ENCODE peak calls at places on chromosomes 2 and 18, in six cellular contexts. N is K562, Z is HCT116, E is GM12878, M is HepG2, D is H1. S is an unnamed sample. For H3K4me1, the result is how much of the 10 kb centered on the place peaks cover.

GRCh38 chr18:74949611-74950010 is 259.3 kb downstream of the PTGR3 start:
- DNase-seq in M (no peak), D (no peak), Z (no peak), N (no peak), E (no peak), S (no peak)

GRCh38 chr2:121791801-121792221 is 36.4 kb downstream of the TSN start:
- DNase-seq in D (no peak), N (no peak), M (no peak), Z (no peak), E (no peak), S (no peak)

GRCh38 chr2:42951263-42951938 is 159.0 kb upstream of the HAAO start:
- DNase-seq in Z (no peak), M (no peak), D (no peak), N (no peak), E (no peak), S (no peak)

GRCh38 chr18:60096428-60096827 is 196.6 kb downstream of the PMAIP1 start:
- DNase-seq in M (no peak), E (no peak), D (no peak), Z (no peak), N (no peak), S (no peak)

GRCh38 chr18:9380571-9381390 is 46.2 kb downstream of the TWSG1 start:
- DNase-seq in E (no peak), M (no peak), N (no peak), D (no peak), Z (no peak), S (no peak)

GRCh38 chr2:30584116-30584515 is 137.1 kb downstream of the LCLAT1 start:
- DNase-seq in D (no peak), M (no peak), N (no peak), E (peak), Z (no peak), S (no peak)

GRCh38 chr2:5673148-5673860 is 18.9 kb upstream of the SOX11 start:
- DNase-seq in N (no peak), M (no peak), D (no peak), Z (no peak), E (no peak), S (no peak)

GRCh38 chr18:59385191-59385590 is 26.1 kb upstream of the LMAN1 start:
- DNase-seq in M (no peak), D (no peak), E (no peak), Z (no peak), N (no peak), S (no peak)

GRCh38 chr2:224036731-224037376 is 2.2 kb downstream of the SERPINE2 start:
- DNase-seq in M (no peak), Z (no peak), D (no peak), E (no peak), N (no peak), S (no peak)

GRCh38 chr2:121735520-121736074 is 1.1 kb downstream of the NIFK start:
- DNase-seq in M (no peak), Z (no peak), D (no peak), E (no peak), N (peak), S (no peak)

GRCh38 chr2:950627-950992 is at the start of gene SNTG2:
- DNase-seq in E (no peak), N (peak), Z (no peak), M (no peak), D (no peak), S (no peak)

GRCh38 chr18:26764584-26764983 is 100.9 kb downstream of the AQP4 start:
- DNase-seq in Z (no peak), M (no peak), N (no peak), E (no peak), D (no peak), S (no peak)

GRCh38 chr18:47204908-47205522 is 28.9 kb upstream of the IER3IP1 start:
- DNase-seq in Z (peak), E (no peak), N (peak), M (peak), D (no peak), S (peak)

GRCh38 chr2:105038383-105039061 is 653 bp downstream of the MRPS9 start:
- DNase-seq in E (no peak), M (no peak), N (no peak), Z (peak), D (no peak), S (peak)

GRCh38 chr18:22641973-22642372 is 224.3 kb upstream of the CTAGE1 start:
- DNase-seq in M (no peak), Z (no peak), E (no peak), D (no peak), N (no peak), S (no peak)

GRCh38 chr18:34697891-34698290 is 12.2 kb upstream of the DTNA start:
- DNase-seq in D (no peak), N (no peak), M (no peak), E (no peak), Z (no peak), S (no peak)

GRCh38 chr2:214765180-214765579 is 44.3 kb downstream of the BARD1 start:
- DNase-seq in E (no peak), D (no peak), N (no peak), Z (no peak), M (no peak), S (no peak)

GRCh38 chr2:229388746-229389145 is 117.7 kb upstream of the PID1 start:
- DNase-seq in Z (no peak), M (no peak), E (no peak), D (no peak), N (no peak), S (no peak)

GRCh38 chr2:163467206-163467605 is 268.6 kb downstream of the FIGN start:
- DNase-seq in E (no peak), D (no peak), M (no peak), Z (no peak), N (no peak), S (no peak)

GRCh38 chr18:9971313-9971920 is 57.6 kb downstream of the VAPA start:
- DNase-seq in D (peak), M (peak), N (peak), E (peak), Z (peak), S (peak)

GRCh38 chr2:98158305-98158704 is 71.3 kb downstream of the VWA3B start:
- DNase-seq in E (no peak), Z (no peak), M (peak), N (no peak), D (no peak), S (no peak)

GRCh38 chr2:119474371-119475224 is 42.9 kb downstream of the TMEM37 start:
- DNase-seq in E (no peak), M (no peak), Z (no peak), D (no peak), N (no peak), S (no peak)

GRCh38 chr2:137333386-137333972 is 568.1 kb downstream of the THSD7B start:
- DNase-seq in E (peak), M (no peak), D (no peak), Z (no peak), N (no peak), S (no peak)

GRCh38 chr18:58761241-58761969 is 90.1 kb downstream of the MALT1 start:
- DNase-seq in N (no peak), D (no peak), M (no peak), E (peak), Z (no peak), S (no peak)

GRCh38 chr2:179031731-179032408 is 18.1 kb downstream of the CCDC141 start:
- DNase-seq in D (no peak), E (peak), M (no peak), N (no peak), Z (no peak), S (no peak)

GRCh38 chr18:41323044-41323443 is 632.0 kb upstream of the PIK3C3 start:
- DNase-seq in N (no peak), D (no peak), E (no peak), M (no peak), Z (no peak), S (no peak)

GRCh38 chr2:55923091-55923977 is at the start of gene EFEMP1:
- DNase-seq in E (no peak), N (no peak), Z (no peak), M (no peak), D (no peak), S (peak)

GRCh38 chr2:33166287-33166881 is 219.6 kb downstream of the LTBP1 start:
- DNase-seq in D (no peak), M (no peak), E (no peak), N (no peak), Z (no peak), S (no peak)

GRCh38 chr2:37654932-37655331 is 16.5 kb downstream of the CDC42EP3 start:
- DNase-seq in D (no peak), N (no peak), M (no peak), Z (no peak), E (peak), S (peak)

GRCh38 chr2:218882463-218882821 is 1.8 kb downstream of the WNT10A start:
- DNase-seq in N (no peak), D (no peak), Z (no peak), M (no peak), E (no peak), S (no peak)

GRCh38 chr2:196696423-196697073 is 57.0 kb downstream of the CCDC150 start:
- DNase-seq in M (peak), N (peak), Z (peak), D (no peak), E (no peak), S (no peak)

GRCh38 chr2:28761420-28761819 is 9.8 kb downstream of the PPP1CB start:
- DNase-seq in M (no peak), E (no peak), D (no peak), N (no peak), Z (no peak), S (no peak)

GRCh38 chr2:181300600-181301291 is 156.4 kb upstream of the ITGA4 start:
- DNase-seq in N (no peak), M (no peak), E (no peak), D (no peak), Z (no peak), S (no peak)

GRCh38 chr2:120454993-120455789 is 109.3 kb downstream of the INHBB start:
- DNase-seq in Z (no peak), D (no peak), E (no peak), M (no peak), N (no peak), S (no peak)

GRCh38 chr2:173750831-173751230 is 214.3 kb downstream of the SP3 start:
- DNase-seq in Z (no peak), M (no peak), E (no peak), D (no peak), N (no peak), S (no peak)

GRCh38 chr18:25456284-25456683 is 104.3 kb upstream of the ZNF521 start:
- DNase-seq in N (peak), Z (no peak), D (no peak), E (no peak), M (no peak), S (no peak)

GRCh38 chr2:16664052-16664731 is 1.4 kb downstream of the CYRIA start:
- DNase-seq in M (no peak), D (no peak), Z (no peak), E (no peak), N (no peak), S (no peak)

GRCh38 chr18:56402872-56403516 is 235.4 kb downstream of the TXNL1 start:
- DNase-seq in N (no peak), E (no peak), M (no peak), Z (no peak), D (no peak), S (no peak)

GRCh38 chr2:639703-640102 is 37.5 kb downstream of the TMEM18 start:
- DNase-seq in E (no peak), N (no peak), Z (no peak), D (no peak), M (no peak), S (no peak)

GRCh38 chr18:79910563-79910962 is 40.9 kb downstream of the SLC66A2 start:
- DNase-seq in D (no peak), M (no peak), E (no peak), N (no peak), Z (no peak), S (no peak)

GRCh38 chr18:79911871-79912270 is 39.6 kb downstream of the SLC66A2 start:
- DNase-seq in E (no peak), D (no peak), Z (no peak), M (no peak), N (no peak), S (no peak)

GRCh38 chr18:79912409-79912991 is 39.0 kb downstream of the SLC66A2 start:
- DNase-seq in D (no peak), M (no peak), N (no peak), E (no peak), Z (no peak), S (no peak)

GRCh38 chr18:79912994-79913831 is 38.2 kb downstream of the SLC66A2 start:
- DNase-seq in Z (no peak), M (no peak), D (no peak), N (no peak), E (no peak), S (no peak)

DNA sequence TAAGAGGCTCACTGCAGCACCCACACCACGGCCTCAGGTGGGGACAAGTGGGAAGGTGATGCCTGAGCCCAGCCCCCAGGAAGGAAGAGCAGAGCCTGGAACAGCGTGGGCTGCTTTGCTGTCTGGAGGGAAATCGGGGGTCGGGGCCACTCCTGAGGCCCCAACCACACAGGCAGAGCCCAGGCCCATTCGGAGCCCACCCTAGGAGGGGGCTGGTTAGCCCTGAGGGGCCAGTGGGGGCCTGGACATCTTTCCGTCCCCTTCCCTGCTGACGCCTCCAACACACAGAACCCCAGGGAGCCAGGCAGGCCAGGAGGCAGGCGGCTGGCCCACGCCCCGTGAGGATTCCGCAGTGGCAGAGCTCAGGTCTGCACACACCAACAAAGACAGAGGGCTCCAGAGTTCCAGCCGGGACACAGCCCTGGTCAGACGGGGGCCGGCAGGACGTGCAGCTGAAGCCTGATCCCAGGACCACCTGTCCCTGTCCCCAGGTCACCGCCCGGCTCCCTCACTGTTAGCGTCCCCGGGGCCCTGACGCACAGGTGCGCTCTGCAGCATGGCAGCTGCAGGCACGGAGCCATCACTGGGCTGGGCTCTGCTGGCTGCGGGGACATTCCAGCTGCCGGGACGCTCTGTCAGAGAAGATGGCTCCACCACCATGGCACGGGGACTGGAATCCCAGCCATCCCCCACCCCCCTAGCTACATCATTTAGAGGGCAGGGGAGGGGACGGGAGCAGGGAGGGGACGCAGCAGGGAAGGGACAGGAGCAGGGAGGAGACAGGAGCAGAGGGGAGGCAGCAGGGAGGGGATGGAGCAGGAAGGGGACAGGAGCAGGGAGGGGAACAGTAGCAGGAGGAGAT is 40.2 kb downstream of the SLC66A2 start:
- DNase-seq in M (no peak), D (no peak), N (no peak), E (no peak), Z (no peak), S (peak)
- TF ChIP-seq ZNF274 in M (no peak), D (no peak), N (no peak), E (no peak), Z (no peak), S (no peak)

DNA sequence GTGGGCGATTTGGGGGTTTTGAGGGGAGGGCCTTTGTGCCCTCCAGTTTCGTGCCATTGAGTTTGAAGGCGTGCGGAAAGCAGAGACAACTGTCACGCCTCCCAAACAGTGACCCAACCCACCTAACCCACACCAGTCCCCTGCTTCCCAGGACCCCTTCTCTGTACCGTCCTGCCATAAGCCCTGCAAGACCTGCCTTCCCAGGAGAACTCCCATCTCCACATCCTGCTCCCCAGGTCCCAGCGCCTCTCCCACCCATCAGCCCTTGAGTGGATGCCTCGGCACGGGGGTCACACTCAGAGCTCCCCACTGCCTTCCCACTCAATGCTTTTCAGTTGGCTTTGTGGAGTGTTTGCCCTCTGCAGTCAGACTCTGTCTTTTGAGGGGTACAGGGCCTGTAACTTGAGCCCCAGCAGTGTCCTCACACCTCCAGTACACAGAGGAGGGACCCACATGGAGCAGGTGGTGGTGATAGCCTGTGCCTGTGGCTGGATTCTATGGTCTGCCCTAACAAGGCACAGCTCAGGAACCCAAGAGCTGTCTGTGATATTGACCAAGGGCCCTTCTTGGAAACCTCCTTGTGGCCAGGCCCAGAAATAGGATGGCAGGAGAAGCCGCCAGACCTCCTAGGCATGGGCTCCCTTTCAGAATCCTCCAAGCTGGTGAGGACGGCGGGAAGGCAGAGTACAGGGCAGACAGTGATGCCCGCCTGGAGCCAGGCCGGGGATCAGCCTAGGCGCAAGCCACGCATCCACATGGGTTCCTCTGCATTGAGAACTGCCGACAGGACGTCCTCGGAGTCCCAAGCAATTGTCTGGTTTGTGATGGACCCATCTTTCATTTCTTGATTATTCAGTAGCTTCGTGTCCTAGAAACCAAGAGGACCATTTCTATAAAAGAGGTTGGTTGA is 44.4 kb upstream of the SMAD7 start:
- DNase-seq in E (no peak), Z (no peak), N (no peak), D (no peak), M (no peak), S (no peak)
- H3K4me1 ChIP-seq in E (under half), Z (half or more), N (under half), D (under half), M (half or more), S (under half)

GRCh38 chr2:226865273-226865672 is 29.4 kb downstream of the RHBDD1 start:
- DNase-seq in Z (no peak), M (no peak), N (no peak), D (no peak), E (no peak), S (no peak)

GRCh38 chr2:226868331-226868730 is 32.5 kb downstream of the RHBDD1 start:
- DNase-seq in D (no peak), N (no peak), E (no peak), Z (no peak), M (no peak), S (no peak)

GRCh38 chr2:226860087-226860486 is 24.2 kb downstream of the RHBDD1 start:
- DNase-seq in D (no peak), M (no peak), E (no peak), Z (no peak), N (no peak), S (no peak)

DNA sequence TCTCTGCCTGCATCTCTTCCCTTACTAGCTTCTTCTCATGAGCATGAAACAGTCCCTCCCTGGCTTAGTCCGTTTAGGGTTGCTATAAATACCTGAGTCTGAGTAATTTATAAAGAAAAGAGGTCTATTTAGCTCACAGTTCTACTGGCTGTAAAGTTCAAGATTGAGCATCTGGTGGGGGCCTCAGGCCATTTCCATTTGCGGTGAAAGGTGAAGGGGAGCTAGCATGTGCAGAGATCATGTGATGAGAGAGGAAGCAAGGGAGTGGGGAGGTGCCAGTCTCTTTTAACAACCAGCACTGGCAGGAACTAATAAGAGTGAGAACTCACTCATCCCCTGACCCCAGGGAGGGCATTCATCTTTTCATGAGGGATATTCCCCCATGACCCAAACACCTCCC is 26.8 kb downstream of the RHBDD1 start:
- DNase-seq in M (no peak), Z (no peak), N (no peak), E (peak), D (no peak), S (no peak)
- TF ChIP-seq ZNF274 in M (no peak), Z (no peak), N (no peak), E (no peak), D (no peak), S (no peak)

GRCh38 chr2:101124684-101125366 is 26.4 kb downstream of the TBC1D8 start:
- DNase-seq in Z (peak), E (no peak), M (peak), N (no peak), D (no peak), S (no peak)

GRCh38 chr2:101124061-101124460 is 27.1 kb downstream of the TBC1D8 start:
- DNase-seq in N (no peak), E (no peak), D (no peak), M (peak), Z (no peak), S (no peak)

GRCh38 chr2:101125799-101126198 is 25.4 kb downstream of the TBC1D8 start:
- DNase-seq in D (no peak), E (no peak), N (no peak), M (no peak), Z (no peak), S (no peak)

GRCh38 chr2:101127319-101128056 is 23.7 kb downstream of the TBC1D8 start:
- DNase-seq in Z (no peak), M (no peak), E (no peak), D (no peak), N (no peak), S (no peak)

GRCh38 chr2:101125374-101125773 is 25.8 kb downstream of the TBC1D8 start:
- DNase-seq in D (no peak), E (no peak), Z (peak), N (no peak), M (peak), S (no peak)
- H3K4me1 ChIP-seq in D (under half), E (under half), Z (half or more), N (under half), M (half or more), S (under half)

GRCh38 chr2:8525236-8525581 is 156.6 kb upstream of the ID2 start:
- DNase-seq in M (no peak), N (no peak), E (no peak), D (no peak), Z (no peak), S (no peak)

GRCh38 chr2:8527031-8527430 is 154.8 kb upstream of the ID2 start:
- DNase-seq in E (no peak), Z (no peak), M (no peak), D (no peak), N (no peak), S (no peak)

GRCh38 chr2:8524823-8525222 is 157.0 kb upstream of the ID2 start:
- DNase-seq in N (no peak), Z (no peak), M (no peak), E (no peak), D (no peak), S (no peak)

GRCh38 chr2:8526403-8526696 is 155.5 kb upstream of the ID2 start:
- DNase-seq in D (no peak), Z (no peak), E (no peak), N (no peak), M (no peak), S (no peak)

GRCh38 chr2:8525582-8526402 is 156.1 kb upstream of the ID2 start:
- DNase-seq in Z (no peak), N (peak), E (peak), M (peak), D (peak), S (no peak)
- TF ChIP-seq ZNF274 in Z (no peak), N (no peak), E (no peak), M (peak), D (no peak), S (no peak)

GRCh38 chr2:217854684-217855083 is 148.1 kb downstream of the TNS1 start:
- DNase-seq in M (no peak), E (no peak), Z (no peak), D (no peak), N (no peak), S (no peak)
- H3K4me1 ChIP-seq in M (under half), E (under half), Z (under half), D (under half), N (under half), S (under half)